ENCODE peak calls at places on chromosomes 7 and 10, in seven cellular contexts. One of them, this sample, is unnamed.
A peak's percentile ranks its signal among the peaks of the same experiment; 100 is the strongest.

GRCh38 chr10:19310121-19310520 is 261.5 kb downstream of the MALRD1 start:
- DNase-seq in GM12864: no peak
- DNase-seq in cardiac muscle cell: peak; percentile 10
- DNase-seq in fibroblast of pulmonary artery: peak; percentile 9
- DNase-seq in neural crest cell: no peak
- DNase-seq in mucosa of descending colon: no peak
- DNase-seq in WTC11: no peak
- DNase-seq in this sample: no peak

GRCh38 chr10:24465899-24466615 is 257.1 kb downstream of the KIAA1217 start:
- DNase-seq in cardiac muscle cell: peak; percentile 88
- DNase-seq in mucosa of descending colon: no peak
- DNase-seq in GM12864: peak; percentile 15
- DNase-seq in WTC11: no peak
- DNase-seq in fibroblast of pulmonary artery: peak; percentile 84
- DNase-seq in neural crest cell: no peak
- DNase-seq in this sample: peak; percentile 38

GRCh38 chr7:101594790-101595189 is 34.3 kb downstream of the MYL10 start:
- DNase-seq in WTC11: no peak
- DNase-seq in cardiac muscle cell: no peak
- DNase-seq in mucosa of descending colon: no peak
- DNase-seq in GM12864: no peak
- DNase-seq in fibroblast of pulmonary artery: no peak
- DNase-seq in neural crest cell: no peak
- DNase-seq in this sample: no peak

GRCh38 chr7:7274782-7275181 is 92.4 kb downstream of the C1GALT1 start:
- DNase-seq in neural crest cell: no peak
- DNase-seq in fibroblast of pulmonary artery: no peak
- DNase-seq in GM12864: no peak
- DNase-seq in cardiac muscle cell: no peak
- DNase-seq in mucosa of descending colon: no peak
- DNase-seq in WTC11: no peak
- DNase-seq in this sample: no peak

GRCh38 chr10:74118794-74119193 is 31.8 kb downstream of the AP3M1 start:
- DNase-seq in GM12864: no peak
- DNase-seq in cardiac muscle cell: no peak
- DNase-seq in neural crest cell: no peak
- DNase-seq in WTC11: no peak
- DNase-seq in mucosa of descending colon: no peak
- DNase-seq in fibroblast of pulmonary artery: no peak
- DNase-seq in this sample: no peak

GRCh38 chr7:12386237-12386839 is 17.3 kb downstream of the VWDE start:
- DNase-seq in WTC11: no peak
- DNase-seq in cardiac muscle cell: no peak
- DNase-seq in neural crest cell: no peak
- DNase-seq in mucosa of descending colon: no peak
- DNase-seq in GM12864: no peak
- DNase-seq in fibroblast of pulmonary artery: no peak
- DNase-seq in this sample: no peak

GRCh38 chr7:110534241-110534931 is 556.5 kb upstream of the LRRN3 start:
- DNase-seq in cardiac muscle cell: no peak
- DNase-seq in WTC11: no peak
- DNase-seq in GM12864: no peak
- DNase-seq in neural crest cell: no peak
- DNase-seq in fibroblast of pulmonary artery: peak; percentile 2
- DNase-seq in mucosa of descending colon: no peak
- DNase-seq in this sample: no peak

GRCh38 chr7:102992820-102993531 is 80.2 kb downstream of the LRRC17 start:
- DNase-seq in WTC11: no peak
- DNase-seq in GM12864: no peak
- DNase-seq in fibroblast of pulmonary artery: peak; percentile 82
- DNase-seq in neural crest cell: no peak
- DNase-seq in cardiac muscle cell: peak; percentile 80
- DNase-seq in mucosa of descending colon: no peak
- DNase-seq in this sample: no peak

GRCh38 chr7:112481833-112482669 is 1.3 kb downstream of the LSMEM1 start:
- DNase-seq in cardiac muscle cell: peak; percentile 72
- DNase-seq in mucosa of descending colon: no peak
- DNase-seq in GM12864: no peak
- DNase-seq in fibroblast of pulmonary artery: peak; percentile 67
- DNase-seq in neural crest cell: no peak
- DNase-seq in WTC11: no peak
- DNase-seq in this sample: no peak

GRCh38 chr10:97861351-97861750 is 11.7 kb downstream of the GOLGA7B start:
- DNase-seq in GM12864: no peak
- DNase-seq in fibroblast of pulmonary artery: peak; percentile 18
- DNase-seq in neural crest cell: no peak
- DNase-seq in WTC11: no peak
- DNase-seq in mucosa of descending colon: no peak
- DNase-seq in cardiac muscle cell: peak; percentile 45
- DNase-seq in this sample: no peak

GRCh38 chr10:3791974-3792633 is 7.1 kb upstream of the KLF6 start:
- DNase-seq in cardiac muscle cell: peak; percentile 40
- DNase-seq in WTC11: no peak
- DNase-seq in GM12864: no peak
- DNase-seq in neural crest cell: no peak
- DNase-seq in fibroblast of pulmonary artery: no peak
- DNase-seq in mucosa of descending colon: no peak
- DNase-seq in this sample: no peak

GRCh38 chr10:118900617-118901016 is 128.9 kb upstream of the NANOS1 start:
- DNase-seq in neural crest cell: no peak
- DNase-seq in WTC11: no peak
- DNase-seq in GM12864: no peak
- DNase-seq in cardiac muscle cell: no peak
- DNase-seq in mucosa of descending colon: no peak
- DNase-seq in fibroblast of pulmonary artery: no peak
- DNase-seq in this sample: no peak

GRCh38 chr10:46026106-46026505 is 4.3 kb downstream of the NCOA4 start:
- DNase-seq in neural crest cell: no peak
- DNase-seq in fibroblast of pulmonary artery: no peak
- DNase-seq in WTC11: no peak
- DNase-seq in mucosa of descending colon: no peak
- DNase-seq in cardiac muscle cell: peak; percentile 51
- DNase-seq in GM12864: no peak
- DNase-seq in this sample: no peak

GRCh38 chr10:18610517-18610916 is 40.9 kb downstream of the NSUN6 start:
- DNase-seq in mucosa of descending colon: no peak
- DNase-seq in fibroblast of pulmonary artery: peak; percentile 90
- DNase-seq in WTC11: no peak
- DNase-seq in neural crest cell: no peak
- DNase-seq in cardiac muscle cell: peak; percentile 87
- DNase-seq in GM12864: no peak
- DNase-seq in this sample: no peak

GRCh38 chr7:30157217-30157616 is 22.4 kb downstream of the MTURN start:
- DNase-seq in fibroblast of pulmonary artery: no peak
- DNase-seq in neural crest cell: no peak
- DNase-seq in WTC11: no peak
- DNase-seq in mucosa of descending colon: no peak
- DNase-seq in GM12864: no peak
- DNase-seq in cardiac muscle cell: no peak
- DNase-seq in this sample: no peak

GRCh38 chr7:90111-91063 is 102.0 kb upstream of the FAM20C start:
- DNase-seq in fibroblast of pulmonary artery: peak; percentile 83
- DNase-seq in mucosa of descending colon: no peak
- DNase-seq in GM12864: no peak
- DNase-seq in WTC11: no peak
- DNase-seq in cardiac muscle cell: peak; percentile 83
- DNase-seq in neural crest cell: no peak
- DNase-seq in this sample: no peak

GRCh38 chr10:103278424-103278823 is 1.5 kb downstream of the INA start:
- DNase-seq in mucosa of descending colon: no peak
- DNase-seq in WTC11: no peak
- DNase-seq in GM12864: no peak
- DNase-seq in fibroblast of pulmonary artery: no peak
- DNase-seq in neural crest cell: no peak
- DNase-seq in cardiac muscle cell: no peak
- DNase-seq in this sample: no peak

GRCh38 chr10:17854044-17854652 is 45.0 kb downstream of the MRC1 start:
- DNase-seq in WTC11: no peak
- DNase-seq in fibroblast of pulmonary artery: no peak
- DNase-seq in GM12864: peak; percentile 8
- DNase-seq in neural crest cell: no peak
- DNase-seq in cardiac muscle cell: no peak
- DNase-seq in mucosa of descending colon: no peak
- DNase-seq in this sample: no peak

GRCh38 chr7:149729983-149730801 is 43.2 kb downstream of the ZNF467 start:
- DNase-seq in mucosa of descending colon: no peak
- DNase-seq in neural crest cell: no peak
- DNase-seq in GM12864: no peak
- DNase-seq in WTC11: no peak
- DNase-seq in fibroblast of pulmonary artery: no peak
- DNase-seq in cardiac muscle cell: no peak
- DNase-seq in this sample: no peak
- TF ChIP-seq CTCF in mucosa of descending colon: no peak
- TF ChIP-seq CTCF in neural crest cell: no peak
- TF ChIP-seq CTCF in GM12864: no peak
- TF ChIP-seq CTCF in WTC11: no peak
- TF ChIP-seq CTCF in fibroblast of pulmonary artery: no peak
- TF ChIP-seq CTCF in cardiac muscle cell: no peak
- TF ChIP-seq CTCF in this sample: no peak

DNA sequence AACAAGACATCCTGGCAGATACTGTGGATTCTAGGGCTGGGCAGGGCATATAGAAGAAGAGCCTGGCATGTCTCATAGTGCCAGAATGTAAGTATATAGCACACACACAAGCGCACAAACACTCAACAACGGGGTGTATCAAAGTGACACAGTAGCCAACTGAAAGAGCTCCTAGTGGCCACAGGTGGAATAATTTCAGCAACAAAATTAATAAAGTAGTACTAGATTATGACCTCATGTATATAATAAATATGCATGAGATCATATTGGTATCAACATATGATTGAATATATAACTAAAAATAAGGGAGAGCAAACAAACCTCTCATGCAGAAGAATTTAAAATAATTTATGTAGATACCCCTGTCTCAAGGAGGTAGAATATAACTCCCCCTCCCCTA is 72.4 kb upstream of the CXCL12 start:
- DNase-seq in neural crest cell: no peak
- DNase-seq in mucosa of descending colon: no peak
- DNase-seq in cardiac muscle cell: no peak
- DNase-seq in fibroblast of pulmonary artery: no peak
- DNase-seq in GM12864: no peak
- DNase-seq in WTC11: no peak
- DNase-seq in this sample: no peak
- TF ChIP-seq CTCF in neural crest cell: peak; percentile 27
- TF ChIP-seq CTCF in mucosa of descending colon: no peak
- TF ChIP-seq CTCF in cardiac muscle cell: peak; percentile 24
- TF ChIP-seq CTCF in fibroblast of pulmonary artery: peak; percentile 25
- TF ChIP-seq CTCF in GM12864: no peak
- TF ChIP-seq CTCF in WTC11: peak; percentile 15
- TF ChIP-seq CTCF in this sample: no peak

GRCh38 chr7:106047818-106048490 is 64.2 kb downstream of the SYPL1 start:
- DNase-seq in fibroblast of pulmonary artery: no peak
- DNase-seq in WTC11: no peak
- DNase-seq in GM12864: no peak
- DNase-seq in cardiac muscle cell: no peak
- DNase-seq in mucosa of descending colon: no peak
- DNase-seq in neural crest cell: no peak
- DNase-seq in this sample: no peak

GRCh38 chr7:106050743-106051110 is 61.4 kb downstream of the SYPL1 start:
- DNase-seq in GM12864: no peak
- DNase-seq in fibroblast of pulmonary artery: peak; percentile 82
- DNase-seq in mucosa of descending colon: no peak
- DNase-seq in cardiac muscle cell: peak; percentile 80
- DNase-seq in neural crest cell: no peak
- DNase-seq in WTC11: no peak
- DNase-seq in this sample: no peak

GRCh38 chr7:106049139-106049725 is 62.9 kb downstream of the SYPL1 start:
- DNase-seq in WTC11: no peak
- DNase-seq in mucosa of descending colon: no peak
- DNase-seq in GM12864: no peak
- DNase-seq in cardiac muscle cell: no peak
- DNase-seq in neural crest cell: no peak
- DNase-seq in fibroblast of pulmonary artery: no peak
- DNase-seq in this sample: no peak

GRCh38 chr7:106048621-106049020 is 63.5 kb downstream of the SYPL1 start:
- DNase-seq in neural crest cell: no peak
- DNase-seq in fibroblast of pulmonary artery: no peak
- DNase-seq in GM12864: no peak
- DNase-seq in mucosa of descending colon: no peak
- DNase-seq in WTC11: no peak
- DNase-seq in cardiac muscle cell: no peak
- DNase-seq in this sample: no peak

DNA sequence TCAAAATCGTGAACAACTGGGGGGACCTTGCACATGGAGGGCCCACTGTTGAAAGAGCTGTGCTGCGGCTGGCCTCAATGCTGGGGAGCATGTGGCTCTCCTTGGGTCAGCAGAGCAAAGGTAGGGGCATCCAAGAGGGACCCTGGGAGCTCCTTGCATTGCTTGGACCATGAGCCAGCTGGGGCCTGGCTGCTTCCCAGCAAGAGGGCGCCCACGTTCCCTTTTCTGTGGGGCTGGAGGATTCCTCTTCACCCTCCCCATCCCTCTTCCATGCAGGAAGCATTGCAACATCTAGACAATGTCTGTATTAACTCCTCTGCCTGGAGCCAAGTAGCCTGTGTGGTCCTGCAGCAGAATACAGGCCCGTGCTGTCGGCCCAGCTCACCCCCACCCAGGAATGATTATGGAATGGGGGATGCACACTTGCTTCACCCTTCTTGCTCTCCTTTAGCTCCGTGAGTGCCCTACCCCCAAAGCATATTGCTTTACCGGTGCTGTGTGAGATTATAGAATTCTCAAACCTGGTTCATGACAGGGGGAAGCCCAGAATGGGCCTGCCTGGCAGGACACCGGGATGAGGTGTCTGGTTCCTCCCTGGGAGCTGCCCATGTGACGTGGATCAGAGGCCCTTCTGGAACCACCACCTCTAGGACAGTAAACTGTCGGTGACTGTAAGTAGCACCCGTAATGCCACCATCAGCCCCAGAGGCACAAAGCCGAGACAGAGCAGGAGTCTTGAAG is 61.9 kb downstream of the SYPL1 start:
- DNase-seq in GM12864: no peak
- DNase-seq in WTC11: peak; percentile 46
- DNase-seq in cardiac muscle cell: peak; percentile 93
- DNase-seq in neural crest cell: no peak
- DNase-seq in mucosa of descending colon: no peak
- DNase-seq in fibroblast of pulmonary artery: peak; percentile 92
- DNase-seq in this sample: no peak
- TF ChIP-seq CTCF in GM12864: peak; percentile 14
- TF ChIP-seq CTCF in WTC11: no peak
- TF ChIP-seq CTCF in cardiac muscle cell: peak; percentile 56
- TF ChIP-seq CTCF in neural crest cell: no peak
- TF ChIP-seq CTCF in mucosa of descending colon: no peak
- TF ChIP-seq CTCF in fibroblast of pulmonary artery: peak; percentile 51
- TF ChIP-seq CTCF in this sample: no peak

DNA sequence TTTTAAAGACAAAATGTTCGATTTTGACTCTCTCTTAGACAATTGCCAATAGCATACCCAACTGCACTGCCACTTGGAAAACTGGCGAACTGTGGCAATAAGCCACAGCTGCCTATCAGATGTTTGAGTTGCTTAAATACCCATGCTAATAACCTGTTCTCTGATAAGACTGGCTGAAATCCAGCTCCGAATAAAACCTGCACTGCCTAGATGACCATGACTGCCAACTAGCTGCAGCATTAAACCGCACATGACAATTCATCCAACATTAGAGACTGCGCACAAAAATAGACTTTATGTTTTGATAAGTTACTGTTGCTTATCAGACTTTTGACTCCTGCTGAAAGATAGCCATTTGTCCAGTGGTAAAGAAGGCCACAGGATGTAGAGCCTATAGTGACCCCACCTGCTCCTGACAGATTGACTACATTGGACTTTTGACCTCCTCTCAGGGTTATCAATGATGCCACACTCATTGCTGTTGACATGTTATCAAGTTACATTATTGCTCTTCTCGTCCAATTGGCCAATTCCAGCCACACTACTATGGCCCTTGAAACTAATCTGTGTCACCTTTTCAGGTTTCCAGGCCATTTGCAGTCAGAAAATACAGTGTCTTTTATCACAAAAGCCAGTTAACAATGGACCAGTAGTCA is 299.0 kb downstream of the HGF start:
- DNase-seq in neural crest cell: no peak
- DNase-seq in cardiac muscle cell: no peak
- DNase-seq in WTC11: no peak
- DNase-seq in mucosa of descending colon: no peak
- DNase-seq in GM12864: no peak
- DNase-seq in fibroblast of pulmonary artery: no peak
- DNase-seq in this sample: no peak
- TF ChIP-seq CTCF in neural crest cell: no peak
- TF ChIP-seq CTCF in cardiac muscle cell: no peak
- TF ChIP-seq CTCF in WTC11: no peak
- TF ChIP-seq CTCF in mucosa of descending colon: no peak
- TF ChIP-seq CTCF in GM12864: no peak
- TF ChIP-seq CTCF in fibroblast of pulmonary artery: no peak
- TF ChIP-seq CTCF in this sample: no peak

This sample was measured in GM13976.